ENCODE peak calls at places on chromosomes 16 and 17, in four cellular contexts. U, W, Z and R are unnamed samples.

GRCh38 chr16:56340864-56341365 is 84.4 kb downstream of the AMFR start:
- DNase-seq in W (no peak), U (no peak), Z (no peak), R (no peak)

GRCh38 chr17:80498242-80498919 is 22.0 kb upstream of the NPTX1 start:
- DNase-seq in W (no peak), U (no peak), Z (peak), R (no peak)

GRCh38 chr17:13581925-13582324 is 19.8 kb downstream of the HS3ST3A1 start:
- DNase-seq in W (no peak), U (no peak), Z (no peak), R (no peak)

GRCh38 chr17:79164408-79164807 is 89.8 kb downstream of the ENGASE start:
- DNase-seq in Z (no peak), W (no peak), U (no peak), R (no peak)

GRCh38 chr17:82933911-82934310 is 94.1 kb upstream of the ZNF750 start:
- DNase-seq in Z (no peak), U (no peak), W (no peak), R (no peak)

GRCh38 chr16:75482434-75483205 is 12.6 kb downstream of the CHST6 start:
- DNase-seq in U (no peak), W (no peak), Z (no peak), R (no peak)

GRCh38 chr16:727291-727977 is 528 bp downstream of the HAGHL start:
- DNase-seq in Z (no peak), U (no peak), W (peak), R (no peak)

GRCh38 chr17:72555052-72555451 is 434.2 kb downstream of the SOX9 start:
- DNase-seq in Z (no peak), W (no peak), U (no peak), R (no peak)

GRCh38 chr17:66549312-66549705 is 246.9 kb downstream of the PRKCA start:
- DNase-seq in U (no peak), Z (peak), W (no peak), R (no peak)

GRCh38 chr16:918068-918467 is 52.7 kb downstream of the LMF1 start:
- DNase-seq in U (no peak), W (no peak), Z (peak), R (no peak)

GRCh38 chr17:9236286-9237052 is 215.2 kb downstream of the NTN1 start:
- DNase-seq in Z (no peak), U (no peak), W (no peak), R (no peak)

GRCh38 chr16:2749936-2750335 is 2.5 kb upstream of the SRRM2 start:
- DNase-seq in W (no peak), U (no peak), Z (no peak), R (no peak)

GRCh38 chr16:75929056-75929455 is 202.8 kb upstream of the CPHXL start:
- DNase-seq in U (no peak), W (no peak), Z (peak), R (no peak)

GRCh38 chr17:31690118-31690517 is 168.9 kb downstream of the COPRS start:
- DNase-seq in Z (no peak), W (no peak), U (no peak), R (no peak)

GRCh38 chr17:75783069-75783783 is 1.4 kb upstream of the UNK start:
- DNase-seq in U (no peak), W (peak), Z (peak), R (no peak)

GRCh38 chr17:43669971-43670644 is 8.4 kb upstream of the MEOX1 start:
- DNase-seq in U (no peak), W (no peak), Z (no peak), R (no peak)

GRCh38 chr17:63023049-63023448 is 57.0 kb downstream of the TANC2 start:
- DNase-seq in Z (no peak), U (no peak), W (no peak), R (no peak)

GRCh38 chr17:45852535-45853297 is 8.0 kb downstream of the SPPL2C start:
- DNase-seq in W (peak), Z (peak), U (peak), R (no peak)

GRCh38 chr17:19750835-19751234 is 2.7 kb upstream of the ALDH3A1 start:
- DNase-seq in W (no peak), Z (no peak), U (no peak), R (no peak)

GRCh38 chr17:77212081-77212832 is 71.5 kb downstream of the SEC14L1 start:
- DNase-seq in W (peak), Z (no peak), U (no peak), R (no peak)

GRCh38 chr17:62680541-62681052 is 53.1 kb downstream of the MRC2 start:
- DNase-seq in W (no peak), U (no peak), Z (peak), R (no peak)

GRCh38 chr17:40094874-40095273 is 5.5 kb downstream of the NR1D1 start:
- DNase-seq in Z (no peak), U (no peak), W (no peak), R (no peak)

GRCh38 chr17:82804442-82805191 is 35.2 kb downstream of the ZNF750 start:
- DNase-seq in Z (peak), U (no peak), W (no peak), R (no peak)

GRCh38 chr16:67163164-67163902 is 1.2 kb upstream of the HSF4 start:
- DNase-seq in U (peak), W (peak), Z (no peak), R (no peak)

GRCh38 chr16:8120001-8120400 is 470.3 kb downstream of the TMEM114 start:
- DNase-seq in Z (no peak), W (no peak), U (no peak), R (no peak)

GRCh38 chr16:89700100-89700648 is 1.3 kb downstream of the SPATA2L start:
- DNase-seq in W (peak), U (peak), Z (peak), R (peak)

GRCh38 chr16:89704281-89704680 is 2.8 kb upstream of the SPATA2L start:
- DNase-seq in W (peak), Z (no peak), U (no peak), R (no peak)

GRCh38 chr16:89700649-89701424 is 668 bp downstream of the SPATA2L start:
- DNase-seq in U (peak), Z (no peak), W (peak), R (no peak)

GRCh38 chr16:89705006-89705405 is 3.5 kb upstream of the SPATA2L start:
- DNase-seq in Z (no peak), U (no peak), W (no peak), R (no peak)

GRCh38 chr16:89701425-89702406 is at the start of gene SPATA2L:
- DNase-seq in U (peak), W (peak), Z (no peak), R (peak)
- TF ChIP-seq CTCF in U (peak), W (peak), Z (no peak), R (peak)

GRCh38 chr17:34637041-34637547 is 57.7 kb downstream of the TMEM132E start:
- DNase-seq in W (no peak), U (no peak), Z (no peak), R (no peak)

GRCh38 chr17:34637548-34638525 is 58.5 kb downstream of the TMEM132E start:
- DNase-seq in U (peak), W (peak), Z (peak), R (no peak)

GRCh38 chr17:34639706-34640425 is 60.5 kb downstream of the TMEM132E start:
- DNase-seq in W (no peak), U (no peak), Z (no peak), R (no peak)

GRCh38 chr17:34641368-34641767 is 62.0 kb downstream of the TMEM132E start:
- DNase-seq in W (no peak), Z (no peak), U (no peak), R (no peak)

DNA sequence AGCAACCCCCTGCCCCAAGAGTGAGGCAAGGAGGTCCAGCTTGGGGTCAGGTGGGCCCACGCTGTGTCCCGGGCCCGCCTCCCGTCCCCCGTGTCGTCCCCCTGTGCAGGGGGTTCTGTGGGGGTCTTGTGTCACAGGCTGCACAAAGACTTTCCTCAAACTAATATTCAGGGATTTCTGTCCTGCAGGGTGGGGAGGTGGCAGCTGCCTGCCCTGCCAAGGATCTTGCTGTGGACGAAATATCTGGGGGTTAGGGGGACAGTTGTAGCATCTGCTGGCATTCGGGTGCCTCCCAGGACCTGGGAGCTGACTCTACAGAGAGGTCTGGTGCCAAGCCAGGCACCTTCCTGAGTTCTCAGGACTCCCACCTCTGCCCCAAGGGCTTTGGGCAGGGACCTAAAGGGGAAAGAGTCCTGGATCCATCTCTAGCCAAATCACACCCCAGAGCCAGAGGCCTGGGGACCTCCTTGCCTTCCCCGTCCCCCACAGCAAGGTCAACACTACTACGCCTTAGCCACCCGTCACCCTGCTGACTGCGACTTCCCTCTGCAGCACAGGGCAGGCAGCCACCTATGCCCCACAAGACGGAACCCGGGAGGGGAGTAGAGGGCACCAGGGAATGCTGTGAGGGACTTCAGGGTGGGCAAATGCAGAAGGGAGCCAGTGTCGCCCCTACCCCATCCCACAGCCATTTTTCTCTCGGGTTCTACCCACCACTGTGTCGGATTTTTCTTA is 59.3 kb downstream of the TMEM132E start:
- DNase-seq in W (no peak), U (no peak), Z (no peak), R (no peak)
- TF ChIP-seq CTCF in W (no peak), U (no peak), Z (no peak), R (no peak)

DNA sequence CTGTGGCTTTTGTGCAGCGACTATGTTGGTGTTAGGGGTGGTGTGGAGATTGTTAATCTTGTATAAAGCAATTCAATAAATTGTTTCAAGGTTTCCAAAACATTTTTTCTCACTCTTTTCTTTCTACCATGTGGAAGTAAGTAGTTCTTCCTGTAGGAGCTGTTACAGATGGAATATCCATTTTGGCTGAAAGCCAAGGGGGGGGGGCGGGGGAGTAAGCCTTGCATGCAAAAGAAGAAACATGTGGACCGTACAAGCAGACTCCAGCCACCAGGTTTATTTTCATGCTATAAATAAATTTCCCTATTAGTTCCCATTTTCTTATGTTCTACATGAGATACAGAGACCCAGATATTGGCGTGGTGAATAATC is 35.0 kb downstream of the UBN1 start:
- DNase-seq in Z (peak), U (no peak), W (no peak), R (no peak)
- TF ChIP-seq CTCF in Z (no peak), U (no peak), W (no peak), R (no peak)

DNA sequence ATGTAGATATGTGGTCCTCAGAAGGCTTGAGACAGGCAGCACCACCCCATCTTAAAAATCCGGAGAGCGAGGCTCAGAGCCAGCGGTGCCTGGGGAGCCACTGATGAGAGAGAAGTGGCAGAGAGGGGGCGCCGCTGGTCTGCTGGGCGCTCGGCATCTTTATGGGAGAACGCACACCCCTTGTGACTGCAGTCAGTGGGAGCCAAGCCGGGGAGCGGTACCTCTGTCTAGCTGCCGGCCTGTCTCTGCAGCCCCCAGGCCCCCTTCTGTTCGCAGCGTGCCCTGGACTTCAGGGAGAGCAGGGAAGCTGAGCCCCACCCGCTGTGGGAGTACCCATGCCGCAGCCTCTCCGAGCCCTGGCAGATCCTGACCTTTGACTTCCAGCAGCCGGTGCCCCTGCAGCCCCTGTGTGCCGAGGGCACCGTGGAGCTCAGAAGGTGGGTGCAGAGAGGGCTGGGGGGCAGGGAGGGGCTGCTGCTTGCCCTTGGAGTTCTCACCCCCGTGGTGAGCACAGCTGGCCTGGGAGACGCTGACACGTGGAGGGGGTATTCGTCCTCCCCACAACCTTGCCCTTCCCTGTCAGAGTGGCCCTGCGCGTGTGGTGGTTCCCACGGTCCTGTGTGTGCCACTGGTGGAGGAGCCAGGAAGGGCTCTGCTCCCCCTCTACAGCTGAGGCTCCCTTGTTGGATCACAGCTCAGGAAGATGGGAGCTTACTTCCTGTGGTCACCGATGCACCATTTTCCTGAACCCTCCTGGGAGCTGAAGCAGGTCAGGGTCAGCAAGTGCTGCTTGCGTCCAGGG is 44.8 kb downstream of the PRMT7 start:
- DNase-seq in Z (no peak), U (peak), W (peak), R (no peak)
- TF ChIP-seq CTCF in Z (no peak), U (peak), W (no peak), R (peak)